ENCODE peak calls at places on chromosome X, in seven cellular contexts. L, A, H, N, S, I and F are unnamed samples.

GRCh38 chrX:133792198-133792953 is 193.0 kb downstream of the GPC3 start:
- DNase-seq in L (peak; percentile 66), A (peak; percentile 18), H (peak; percentile 64), N (peak; percentile 68), S (peak; percentile 65), I (peak; percentile 78), F (peak; percentile 70)

GRCh38 chrX:38882894-38883620 is 81.8 kb downstream of the MID1IP1 start:
- DNase-seq in L (peak; percentile 90), A (no peak), H (peak; percentile 33), N (no peak), S (no peak), I (no peak), F (no peak)

GRCh38 chrX:46477435-46477834 is 67.8 kb downstream of the ZNF674 start:
- DNase-seq in L (peak; percentile 25), A (peak; percentile 13), H (no peak), N (no peak), S (no peak), I (no peak), F (no peak)

GRCh38 chrX:26848511-26848910 is 614.6 kb downstream of the PPP4R3C start:
- DNase-seq in L (no peak), A (no peak), H (no peak), N (no peak), S (no peak), I (no peak), F (no peak)

GRCh38 chrX:102345916-102346315 is 93.9 kb downstream of the NXF2B start:
- DNase-seq in L (peak; percentile 34), A (peak; percentile 8), H (peak; percentile 33), N (peak; percentile 56), S (peak; percentile 70), I (peak; percentile 71), F (no peak)

GRCh38 chrX:10098235-10098819 is 58.4 kb upstream of the CLCN4 start:
- DNase-seq in L (no peak), A (no peak), H (no peak), N (no peak), S (no peak), I (no peak), F (no peak)

GRCh38 chrX:14497184-14497666 is 32.1 kb upstream of the GLRA2 start:
- DNase-seq in L (peak; percentile 4), A (peak; percentile 4), H (peak; percentile 61), N (no peak), S (no peak), I (no peak), F (no peak)

GRCh38 chrX:54807524-54808108 is at the start of gene MAGED2:
- DNase-seq in L (peak; percentile 16), A (peak; percentile 39), H (peak; percentile 26), N (peak; percentile 17), S (peak; percentile 33), I (peak; percentile 85), F (peak; percentile 69)

GRCh38 chrX:110403839-110404238 is 45.2 kb downstream of the RTL9 start:
- DNase-seq in L (peak; percentile 78), A (no peak), H (no peak), N (no peak), S (no peak), I (no peak), F (no peak)

GRCh38 chrX:104750146-104750699 is 184.2 kb downstream of the IL1RAPL2 start:
- DNase-seq in L (no peak), A (peak; percentile 3), H (no peak), N (no peak), S (no peak), I (no peak), F (no peak)

GRCh38 chrX:109344666-109345065 is 137.2 kb downstream of the GUCY2F start:
- DNase-seq in L (no peak), A (no peak), H (no peak), N (no peak), S (no peak), I (no peak), F (no peak)

GRCh38 chrX:38326086-38326485 is 1.2 kb downstream of the RPGR start:
- DNase-seq in L (no peak), A (no peak), H (no peak), N (no peak), S (no peak), I (no peak), F (no peak)

GRCh38 chrX:130111935-130112221 is 1.6 kb upstream of the ELF4 start:
- DNase-seq in L (no peak), A (no peak), H (peak; percentile 56), N (no peak), S (no peak), I (no peak), F (no peak)

GRCh38 chrX:128975716-128976115 is 547.6 kb downstream of the SMARCA1 start:
- DNase-seq in L (no peak), A (no peak), H (peak; percentile 33), N (peak; percentile 3), S (peak; percentile 39), I (no peak), F (peak; percentile 14)

GRCh38 chrX:40175416-40176255 is 77.9 kb upstream of the BCOR start:
- DNase-seq in L (no peak), A (peak; percentile 78), H (peak; percentile 93), N (peak; percentile 91), S (peak; percentile 80), I (peak; percentile 97), F (peak; percentile 75)
- TF ChIP-seq POLR2A in L (no peak), A (peak; percentile 31), H (peak; percentile 47), N (peak; percentile 75), S (peak; percentile 65), I (peak; percentile 40), F (peak; percentile 78)

GRCh38 chrX:153780678-153781427 is at the start of gene SRPK3:
- DNase-seq in L (no peak), A (peak; percentile 36), H (peak; percentile 56), N (no peak), S (no peak), I (no peak), F (no peak)
- TF ChIP-seq POLR2A in L (no peak), A (peak; percentile 68), H (no peak), N (no peak), S (no peak), I (no peak), F (no peak)

GRCh38 chrX:154546354-154547244 is at the start of gene G6PD:
- DNase-seq in L (peak; percentile 35), A (peak; percentile 75), H (peak; percentile 81), N (peak; percentile 87), S (peak; percentile 83), I (peak; percentile 96), F (peak; percentile 93)
- TF ChIP-seq POLR2A in L (peak; percentile 65), A (peak; percentile 30), H (peak; percentile 68), N (peak; percentile 69), S (no peak), I (peak; percentile 9), F (peak; percentile 57)

GRCh38 chrX:43582540-43582913 is 73.6 kb upstream of the MAOA start:
- DNase-seq in L (no peak), A (no peak), H (no peak), N (no peak), S (no peak), I (no peak), F (no peak)

GRCh38 chrX:43581888-43582539 is 74.1 kb upstream of the MAOA start:
- DNase-seq in L (no peak), A (no peak), H (no peak), N (no peak), S (no peak), I (no peak), F (no peak)

GRCh38 chrX:43589735-43590515 is 66.2 kb upstream of the MAOA start:
- DNase-seq in L (no peak), A (no peak), H (no peak), N (no peak), S (no peak), I (no peak), F (no peak)

GRCh38 chrX:43585922-43586321 is 70.2 kb upstream of the MAOA start:
- DNase-seq in L (no peak), A (no peak), H (no peak), N (no peak), S (no peak), I (no peak), F (no peak)

DNA sequence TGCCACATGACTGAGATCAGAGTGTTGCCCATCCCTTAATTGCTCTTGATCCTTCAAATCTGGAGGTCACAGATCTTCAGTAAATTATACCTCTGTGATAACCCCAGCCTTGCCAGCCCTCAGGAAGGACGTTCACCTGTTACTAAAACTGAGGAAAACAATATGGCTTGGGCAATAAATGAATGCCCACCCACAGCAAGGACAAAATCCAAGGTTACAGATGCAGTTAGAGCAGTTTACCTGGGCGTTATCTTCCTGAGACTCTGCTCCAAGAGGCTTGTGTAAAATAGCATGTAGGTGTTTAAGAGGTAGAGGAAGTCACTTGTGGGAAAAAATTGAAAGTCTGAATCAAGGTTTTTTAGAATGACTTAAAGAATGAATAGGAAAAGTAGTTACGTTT is 69.2 kb upstream of the MAOA start:
- DNase-seq in L (no peak), A (no peak), H (no peak), N (no peak), S (peak; percentile 15), I (no peak), F (no peak)
- TF ChIP-seq POLR2A in L (no peak), A (no peak), H (no peak), N (no peak), S (no peak), I (no peak), F (no peak)

GRCh38 chrX:49878834-49879655 is at the start of gene USP27X:
- DNase-seq in L (peak; percentile 81), A (peak; percentile 74), H (peak; percentile 76), N (peak; percentile 86), S (peak; percentile 81), I (peak; percentile 95), F (peak; percentile 88)
- TF ChIP-seq POLR2A in L (no peak), A (peak; percentile 51), H (no peak), N (no peak), S (peak; percentile 66), I (no peak), F (no peak)

GRCh38 chrX:107713205-107714195 is 62.1 kb downstream of the TSC22D3 start:
- DNase-seq in L (no peak), A (no peak), H (no peak), N (no peak), S (peak; percentile 19), I (peak; percentile 71), F (no peak)
- TF ChIP-seq POLR2A in L (no peak), A (no peak), H (no peak), N (no peak), S (peak; percentile 16), I (peak; percentile 4), F (no peak)